ENCODE peak calls at places on chromosomes 3 and 15, in nine cellular contexts. One of them, this sample, is unnamed.
A peak's percentile ranks its signal among the peaks of the same experiment; 100 is the strongest.

GRCh38 chr3:116614795-116615362 is 94.7 kb upstream of the TUSC7 start:
- DNase-seq in right lobe of liver: no peak
- DNase-seq in retina: peak; percentile 19
- DNase-seq in mucosa of gallbladder: no peak
- DNase-seq in NCI-H1105: no peak
- DNase-seq in K562: no peak
- DNase-seq in PC-3: peak; percentile 26
- DNase-seq in iris pigment epithelial cell: peak; percentile 1
- DNase-seq in heart right ventricle: no peak
- DNase-seq in this sample: no peak

GRCh38 chr15:82103500-82103899 is 57.7 kb upstream of the MEX3B start:
- DNase-seq in right lobe of liver: no peak
- DNase-seq in retina: no peak
- DNase-seq in mucosa of gallbladder: no peak
- DNase-seq in NCI-H1105: no peak
- DNase-seq in K562: no peak
- DNase-seq in PC-3: no peak
- DNase-seq in iris pigment epithelial cell: no peak
- DNase-seq in heart right ventricle: no peak
- DNase-seq in this sample: no peak

GRCh38 chr3:55202320-55202719 is 274.5 kb upstream of the LRTM1 start:
- DNase-seq in right lobe of liver: no peak
- DNase-seq in retina: no peak
- DNase-seq in mucosa of gallbladder: no peak
- DNase-seq in NCI-H1105: no peak
- DNase-seq in K562: no peak
- DNase-seq in PC-3: peak; percentile 55
- DNase-seq in iris pigment epithelial cell: peak; percentile 86
- DNase-seq in heart right ventricle: no peak
- DNase-seq in this sample: no peak

GRCh38 chr15:81338422-81339007 is 14.6 kb upstream of the STARD5 start:
- DNase-seq in right lobe of liver: no peak
- DNase-seq in retina: no peak
- DNase-seq in mucosa of gallbladder: no peak
- DNase-seq in NCI-H1105: no peak
- DNase-seq in K562: no peak
- DNase-seq in PC-3: peak; percentile 93
- DNase-seq in iris pigment epithelial cell: peak; percentile 94
- DNase-seq in heart right ventricle: no peak
- DNase-seq in this sample: no peak

GRCh38 chr15:59950603-59951388 is 53.3 kb upstream of the FOXB1 start:
- DNase-seq in right lobe of liver: no peak
- DNase-seq in retina: no peak
- DNase-seq in mucosa of gallbladder: no peak
- DNase-seq in NCI-H1105: no peak
- DNase-seq in K562: no peak
- DNase-seq in PC-3: no peak
- DNase-seq in iris pigment epithelial cell: no peak
- DNase-seq in heart right ventricle: no peak
- DNase-seq in this sample: no peak

GRCh38 chr15:74841761-74842385 is 1.1 kb downstream of the ULK3 start:
- DNase-seq in right lobe of liver: no peak
- DNase-seq in retina: no peak
- DNase-seq in mucosa of gallbladder: no peak
- DNase-seq in NCI-H1105: no peak
- DNase-seq in K562: no peak
- DNase-seq in PC-3: no peak
- DNase-seq in iris pigment epithelial cell: no peak
- DNase-seq in heart right ventricle: no peak
- DNase-seq in this sample: no peak

GRCh38 chr3:28316226-28316625 is 32.3 kb upstream of the ZCWPW2 start:
- DNase-seq in right lobe of liver: no peak
- DNase-seq in retina: no peak
- DNase-seq in mucosa of gallbladder: no peak
- DNase-seq in NCI-H1105: no peak
- DNase-seq in K562: no peak
- DNase-seq in PC-3: no peak
- DNase-seq in iris pigment epithelial cell: peak; percentile 12
- DNase-seq in heart right ventricle: no peak
- DNase-seq in this sample: no peak

GRCh38 chr15:45763170-45763869 is 128.5 kb downstream of the SQOR start:
- DNase-seq in right lobe of liver: no peak
- DNase-seq in retina: no peak
- DNase-seq in mucosa of gallbladder: no peak
- DNase-seq in NCI-H1105: no peak
- DNase-seq in K562: no peak
- DNase-seq in PC-3: no peak
- DNase-seq in iris pigment epithelial cell: no peak
- DNase-seq in heart right ventricle: no peak
- DNase-seq in this sample: no peak

GRCh38 chr3:150765949-150766720 is 3.2 kb upstream of the SIAH2 start:
- DNase-seq in right lobe of liver: no peak
- DNase-seq in retina: no peak
- DNase-seq in mucosa of gallbladder: no peak
- DNase-seq in NCI-H1105: no peak
- DNase-seq in K562: peak; percentile 25
- DNase-seq in PC-3: peak; percentile 58
- DNase-seq in iris pigment epithelial cell: peak; percentile 69
- DNase-seq in heart right ventricle: no peak
- DNase-seq in this sample: no peak

GRCh38 chr15:101652098-101652782 is at the start of gene TM2D3:
- DNase-seq in right lobe of liver: peak; percentile 95
- DNase-seq in retina: peak; percentile 96
- DNase-seq in mucosa of gallbladder: peak; percentile 94
- DNase-seq in NCI-H1105: peak; percentile 94
- DNase-seq in K562: peak; percentile 96
- DNase-seq in PC-3: peak; percentile 90
- DNase-seq in iris pigment epithelial cell: peak; percentile 91
- DNase-seq in heart right ventricle: peak; percentile 96
- DNase-seq in this sample: peak; percentile 99

This sample was measured in erythroblast.